ENCODE peak calls at places on chromosomes 16 and 17, in eight cellular contexts. O, W, A, R, P, V, C and X are unnamed samples.

GRCh38 chr17:79810138-79811027 is 13.5 kb upstream of the CBX8 start:
- DNase-seq in O (peak), W (peak), A (peak), R (peak), P (peak), V (peak), C (peak), X (peak)

GRCh38 chr16:88536971-88537751 is 33.0 kb upstream of the ZC3H18 start:
- DNase-seq in O (no peak), W (no peak), A (no peak), R (no peak), P (no peak), V (no peak), C (no peak), X (peak)

GRCh38 chr16:65122974-65123845 is 1.3 kb upstream of the CDH11 start:
- DNase-seq in O (no peak), W (peak), A (peak), R (no peak), P (peak), V (no peak), C (peak), X (no peak)

GRCh38 chr17:1147664-1148063 is 32.1 kb downstream of the ABR start:
- DNase-seq in O (no peak), W (peak), A (no peak), R (peak), P (peak), V (no peak), C (peak), X (peak)

GRCh38 chr17:67619555-67619954 is 98.2 kb upstream of the NOL11 start:
- DNase-seq in O (no peak), W (no peak), A (no peak), R (no peak), P (no peak), V (no peak), C (no peak), X (no peak)

GRCh38 chr17:79831367-79832210 is 7.7 kb downstream of the CBX4 start:
- DNase-seq in O (no peak), W (no peak), A (no peak), R (peak), P (peak), V (no peak), C (no peak), X (no peak)

GRCh38 chr16:19520861-19521331 is 1.0 kb downstream of the GDE1 start:
- DNase-seq in O (no peak), W (peak), A (peak), R (no peak), P (peak), V (no peak), C (peak), X (no peak)

GRCh38 chr16:86733526-86734254 is 155.3 kb downstream of the FOXL1 start:
- DNase-seq in O (no peak), W (no peak), A (no peak), R (no peak), P (no peak), V (no peak), C (no peak), X (no peak)

GRCh38 chr17:76124582-76125390 is 16.3 kb downstream of the FOXJ1 start:
- DNase-seq in O (no peak), W (peak), A (no peak), R (no peak), P (no peak), V (no peak), C (no peak), X (no peak)

GRCh38 chr17:59785091-59785799 is 77.8 kb downstream of the VMP1 start:
- DNase-seq in O (no peak), W (peak), A (no peak), R (no peak), P (peak), V (no peak), C (peak), X (no peak)

GRCh38 chr17:49914096-49914490 is 54.9 kb upstream of the DLX4 start:
- DNase-seq in O (no peak), W (no peak), A (no peak), R (no peak), P (peak), V (no peak), C (no peak), X (no peak)

GRCh38 chr17:56231693-56232092 is 78.4 kb downstream of the ANKFN1 start:
- DNase-seq in O (no peak), W (peak), A (peak), R (no peak), P (no peak), V (no peak), C (no peak), X (no peak)

GRCh38 chr17:34012709-34013375 is 242.2 kb upstream of the CCL2 start:
- DNase-seq in O (no peak), W (no peak), A (no peak), R (no peak), P (no peak), V (no peak), C (no peak), X (no peak)

GRCh38 chr17:15290605-15291004 is 25.5 kb upstream of the PMP22 start:
- DNase-seq in O (no peak), W (no peak), A (no peak), R (no peak), P (no peak), V (no peak), C (no peak), X (no peak)

GRCh38 chr17:12104831-12105230 is 84.2 kb downstream of the MAP2K4 start:
- DNase-seq in O (no peak), W (no peak), A (peak), R (no peak), P (no peak), V (no peak), C (peak), X (no peak)